ENCODE peak calls at places on chromosomes 1 and 21, in ten cellular contexts. J, K, W, E, Y, V, P, A, O and C are unnamed samples.

GRCh38 chr1:15605398-15606080 is 11.7 kb upstream of the DDI2 start:
- DNase-seq in J (no peak), K (no peak), W (no peak), E (no peak), Y (no peak), V (no peak), P (no peak), A (no peak), O (no peak), C (no peak)

GRCh38 chr1:236806634-236807033 is 11.5 kb downstream of the MTR start:
- DNase-seq in J (no peak), K (no peak), W (no peak), E (no peak), Y (no peak), V (no peak), P (no peak), A (no peak), O (no peak), C (no peak)

GRCh38 chr1:203600782-203601513 is 25.7 kb upstream of the ATP2B4 start:
- DNase-seq in J (no peak), K (no peak), W (no peak), E (peak), Y (no peak), V (no peak), P (no peak), A (no peak), O (no peak), C (no peak)

GRCh38 chr1:159746676-159747075 is 32.3 kb upstream of the CRP start:
- DNase-seq in J (peak), K (no peak), W (no peak), E (peak), Y (no peak), V (no peak), P (no peak), A (no peak), O (no peak), C (no peak)

GRCh38 chr1:7672864-7673263 is 98.2 kb upstream of the VAMP3 start:
- DNase-seq in J (no peak), K (no peak), W (no peak), E (no peak), Y (no peak), V (no peak), P (no peak), A (no peak), O (no peak), C (no peak)

GRCh38 chr1:9494936-9495758 is 44.1 kb upstream of the SLC25A33 start:
- DNase-seq in J (peak), K (peak), W (peak), E (peak), Y (peak), V (peak), P (peak), A (peak), O (peak), C (peak)

GRCh38 chr1:76006234-76006633 is 68.3 kb upstream of the ST6GALNAC3 start:
- DNase-seq in J (peak), K (peak), W (no peak), E (peak), Y (no peak), V (no peak), P (no peak), A (no peak), O (peak), C (no peak)

GRCh38 chr1:29649375-29650040 is 413.2 kb downstream of the PTPRU start:
- DNase-seq in J (no peak), K (no peak), W (no peak), E (peak), Y (peak), V (no peak), P (no peak), A (no peak), O (no peak), C (peak)

GRCh38 chr1:221739018-221739676 is 2.7 kb downstream of the DUSP10 start:
- DNase-seq in J (no peak), K (no peak), W (no peak), E (peak), Y (no peak), V (no peak), P (no peak), A (no peak), O (no peak), C (no peak)

GRCh38 chr21:40204956-40205355 is 337.7 kb downstream of the PCP4 start:
- DNase-seq in J (no peak), K (no peak), W (no peak), E (no peak), Y (no peak), V (no peak), P (no peak), A (no peak), O (no peak), C (no peak)

GRCh38 chr1:41882068-41882477 is 36.6 kb downstream of the HIVEP3 start:
- DNase-seq in J (no peak), K (no peak), W (no peak), E (no peak), Y (no peak), V (no peak), P (no peak), A (peak), O (no peak), C (no peak)

GRCh38 chr1:18941221-18942141 is 15.0 kb downstream of the IFFO2 start:
- DNase-seq in J (peak), K (peak), W (no peak), E (no peak), Y (no peak), V (no peak), P (no peak), A (peak), O (no peak), C (peak)

GRCh38 chr1:225849905-225850304 is 32.3 kb downstream of the TMEM63A start:
- DNase-seq in J (no peak), K (no peak), W (peak), E (no peak), Y (peak), V (peak), P (no peak), A (no peak), O (no peak), C (no peak)

GRCh38 chr1:210618379-210618778 is 289.7 kb downstream of the HHAT start:
- DNase-seq in J (no peak), K (no peak), W (no peak), E (no peak), Y (no peak), V (no peak), P (no peak), A (no peak), O (no peak), C (no peak)

GRCh38 chr1:6440198-6441126 is 15.9 kb downstream of the ESPN start:
- DNase-seq in J (no peak), K (peak), W (no peak), E (peak), Y (peak), V (no peak), P (no peak), A (peak), O (peak), C (peak)

GRCh38 chr1:41318135-41318534 is 43.1 kb upstream of the FOXO6 start:
- DNase-seq in J (no peak), K (no peak), W (no peak), E (no peak), Y (no peak), V (no peak), P (no peak), A (no peak), O (no peak), C (no peak)

GRCh38 chr1:193537266-193538003 is 351.0 kb upstream of the B3GALT2 start:
- DNase-seq in J (no peak), K (no peak), W (no peak), E (no peak), Y (no peak), V (no peak), P (no peak), A (no peak), O (no peak), C (no peak)

GRCh38 chr1:200838676-200839445 is 33.9 kb upstream of the GPR25 start:
- DNase-seq in J (peak), K (peak), W (no peak), E (peak), Y (no peak), V (no peak), P (no peak), A (no peak), O (no peak), C (no peak)

GRCh38 chr1:197915797-197916686 is 1.1 kb upstream of the LHX9 start:
- DNase-seq in J (peak), K (peak), W (peak), E (peak), Y (peak), V (peak), P (no peak), A (peak), O (peak), C (peak)

GRCh38 chr1:98739762-98740161 is 78.2 kb downstream of the SNX7 start:
- DNase-seq in J (no peak), K (no peak), W (no peak), E (no peak), Y (no peak), V (no peak), P (no peak), A (no peak), O (no peak), C (no peak)

GRCh38 chr1:2210786-2211185 is 16.2 kb upstream of the FAAP20 start:
- DNase-seq in J (no peak), K (no peak), W (peak), E (no peak), Y (peak), V (peak), P (no peak), A (no peak), O (no peak), C (no peak)

GRCh38 chr1:2212167-2212541 is 16.0 kb upstream of the SKI start:
- DNase-seq in J (no peak), K (no peak), W (no peak), E (no peak), Y (peak), V (no peak), P (no peak), A (peak), O (no peak), C (no peak)

GRCh38 chr1:2214541-2215241 is 13.4 kb upstream of the SKI start:
- DNase-seq in J (no peak), K (peak), W (peak), E (no peak), Y (peak), V (peak), P (no peak), A (peak), O (peak), C (no peak)

GRCh38 chr1:2213576-2214505 is 14.3 kb upstream of the SKI start:
- DNase-seq in J (peak), K (peak), W (peak), E (peak), Y (peak), V (peak), P (no peak), A (peak), O (peak), C (peak)

GRCh38 chr1:2212542-2213491 is 15.3 kb upstream of the SKI start:
- DNase-seq in J (peak), K (peak), W (peak), E (peak), Y (peak), V (peak), P (peak), A (peak), O (peak), C (peak)
- H3K4me3 ChIP-seq in J (peak), K (peak), W (peak), E (peak), Y (no peak), V (peak), P (peak), A (no peak), O (peak), C (peak)

GRCh38 chr1:2416403-2416802 is 4.0 kb upstream of the PEX10 start:
- DNase-seq in J (no peak), K (no peak), W (no peak), E (no peak), Y (no peak), V (peak), P (peak), A (peak), O (no peak), C (no peak)

GRCh38 chr1:2415337-2415736 is 3.0 kb upstream of the PEX10 start:
- DNase-seq in J (no peak), K (no peak), W (no peak), E (no peak), Y (no peak), V (peak), P (no peak), A (no peak), O (no peak), C (no peak)

GRCh38 chr1:2417083-2417832 is 4.9 kb upstream of the PEX10 start:
- DNase-seq in J (no peak), K (no peak), W (no peak), E (no peak), Y (no peak), V (peak), P (no peak), A (no peak), O (no peak), C (no peak)

GRCh38 chr1:2414297-2414958 is 2.1 kb upstream of the PEX10 start:
- DNase-seq in J (peak), K (peak), W (peak), E (peak), Y (peak), V (peak), P (peak), A (peak), O (peak), C (peak)

GRCh38 chr1:2415801-2416208 is 3.4 kb upstream of the PEX10 start:
- DNase-seq in J (no peak), K (no peak), W (no peak), E (no peak), Y (no peak), V (peak), P (no peak), A (no peak), O (no peak), C (no peak)
- H3K4me3 ChIP-seq in J (no peak), K (no peak), W (no peak), E (no peak), Y (no peak), V (peak), P (peak), A (no peak), O (no peak), C (no peak)

DNA sequence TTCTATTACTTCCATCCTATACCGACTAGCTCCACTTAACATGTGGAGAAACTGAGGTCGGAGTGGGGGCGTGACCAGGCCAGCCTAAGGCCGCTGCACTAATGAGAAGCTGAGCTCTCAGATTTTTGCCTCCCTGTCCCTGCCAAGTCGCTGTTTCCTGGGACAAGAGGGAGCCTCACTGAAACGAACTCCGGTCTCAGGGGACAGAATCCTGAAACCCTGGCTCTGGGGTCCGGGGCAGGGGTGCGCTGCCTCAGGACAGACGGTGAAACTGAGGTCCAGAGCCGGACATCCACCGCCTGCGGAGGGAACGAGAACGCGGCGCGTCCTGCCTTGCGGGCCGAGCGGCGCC is 219 bp upstream of the GPX7 start:
- DNase-seq in J (peak), K (no peak), W (no peak), E (no peak), Y (no peak), V (no peak), P (no peak), A (peak), O (no peak), C (no peak)
- H3K4me3 ChIP-seq in J (peak), K (peak), W (peak), E (peak), Y (peak), V (peak), P (peak), A (peak), O (peak), C (peak)

GRCh38 chr1:24776821-24777220 is 31.6 kb downstream of the CLIC4 start:
- DNase-seq in J (no peak), K (no peak), W (no peak), E (no peak), Y (no peak), V (no peak), P (no peak), A (no peak), O (no peak), C (no peak)
- H3K4me3 ChIP-seq in J (no peak), K (no peak), W (no peak), E (no peak), Y (no peak), V (no peak), P (no peak), A (no peak), O (no peak), C (no peak)

GRCh38 chr1:153612755-153613331 is at the start of gene S100A16:
- DNase-seq in J (peak), K (peak), W (peak), E (peak), Y (peak), V (peak), P (peak), A (peak), O (peak), C (peak)
- H3K4me3 ChIP-seq in J (peak), K (peak), W (peak), E (peak), Y (peak), V (peak), P (peak), A (peak), O (peak), C (peak)

GRCh38 chr1:206658981-206659273 is 23.6 kb downstream of the DYRK3 start:
- DNase-seq in J (no peak), K (no peak), W (no peak), E (no peak), Y (no peak), V (peak), P (no peak), A (no peak), O (no peak), C (peak)
- H3K4me3 ChIP-seq in J (no peak), K (no peak), W (no peak), E (no peak), Y (peak), V (no peak), P (no peak), A (no peak), O (no peak), C (peak)